ENCODE peak calls at places on chromosomes 6 and 20, in six cellular contexts. J, O, Q, N, W and T are unnamed samples.

GRCh38 chr20:18813483-18813882 is at the start of gene SCP2D1:
- DNase-seq in J (no peak), W (no peak), Q (no peak), O (no peak), N (no peak), T (no peak)

GRCh38 chr6:95489185-95489863 is 88.0 kb upstream of the MANEA start:
- DNase-seq in J (no peak), Q (no peak), O (no peak), W (no peak), N (no peak), T (no peak)

GRCh38 chr6:10451828-10452509 is 37.1 kb upstream of the TFAP2A start:
- DNase-seq in W (no peak), Q (no peak), O (no peak), J (no peak), N (peak), T (peak)

GRCh38 chr6:11810854-11811643 is 32.4 kb upstream of the ADTRP start:
- DNase-seq in J (no peak), N (no peak), Q (no peak), O (no peak), W (no peak), T (no peak)

GRCh38 chr6:65448806-65449397 is 258.1 kb downstream of the EYS start:
- DNase-seq in O (no peak), Q (no peak), N (no peak), W (no peak), J (no peak), T (no peak)

GRCh38 chr6:36716476-36717093 is 19.0 kb downstream of the RAB44 start:
- DNase-seq in W (no peak), J (no peak), N (no peak), O (no peak), Q (no peak), T (no peak)

GRCh38 chr20:39676857-39677351 is 714.8 kb downstream of the DHX35 start:
- DNase-seq in N (no peak), Q (no peak), O (no peak), J (no peak), W (no peak), T (peak)

GRCh38 chr20:967796-968742 is 34.0 kb downstream of the RSPO4 start:
- DNase-seq in W (no peak), J (peak), N (peak), Q (peak), O (peak), T (peak)

GRCh38 chr20:58719971-58720371 is 27.4 kb downstream of the NPEPL1 start:
- DNase-seq in O (no peak), Q (no peak), J (peak), N (no peak), W (no peak), T (peak)

GRCh38 chr6:139922236-139922635 is 547.8 kb upstream of the CITED2 start:
- DNase-seq in N (no peak), J (no peak), W (no peak), Q (no peak), O (no peak), T (no peak)

GRCh38 chr20:58102744-58103516 is 125.5 kb downstream of the ANKRD60 start:
- DNase-seq in W (no peak), J (no peak), Q (no peak), N (no peak), O (no peak), T (no peak)

GRCh38 chr6:15796844-15797243 is 134.0 kb upstream of the DTNBP1 start:
- DNase-seq in W (no peak), J (no peak), N (no peak), Q (no peak), O (no peak), T (no peak)

GRCh38 chr6:3421763-3422456 is 34.9 kb downstream of the SLC22A23 start:
- DNase-seq in O (peak), J (no peak), N (no peak), W (no peak), Q (no peak), T (no peak)

GRCh38 chr6:92688328-92688727 is 731.0 kb downstream of the EPHA7 start:
- DNase-seq in N (no peak), Q (no peak), W (no peak), J (no peak), O (no peak), T (no peak)

GRCh38 chr6:150392452-150393220 is 23.8 kb downstream of the IYD start:
- DNase-seq in W (no peak), J (no peak), Q (no peak), N (no peak), O (no peak), T (peak)

GRCh38 chr6:28211840-28212509 is 13.1 kb upstream of the ZSCAN9 start:
- DNase-seq in O (peak), Q (no peak), N (no peak), J (no peak), W (no peak), T (no peak)

GRCh38 chr6:75633045-75633444 is 31.4 kb downstream of the SENP6 start:
- DNase-seq in W (no peak), N (no peak), O (no peak), Q (no peak), J (no peak), T (no peak)

GRCh38 chr20:36439040-36439730 is 102.1 kb upstream of the MYL9 start:
- DNase-seq in W (peak), Q (peak), J (peak), N (peak), O (peak), T (peak)

GRCh38 chr6:75852721-75853120 is 103.7 kb downstream of the MYO6 start:
- DNase-seq in W (no peak), N (no peak), Q (no peak), J (no peak), O (no peak), T (no peak)

GRCh38 chr6:15715060-15715459 is 52.2 kb upstream of the DTNBP1 start:
- DNase-seq in Q (no peak), O (no peak), J (no peak), W (no peak), N (no peak), T (no peak)

GRCh38 chr6:77604476-77604875 is 48.4 kb upstream of the MEI4 start:
- DNase-seq in N (no peak), J (no peak), O (no peak), W (no peak), Q (no peak), T (no peak)

GRCh38 chr20:59173938-59174496 is 10.4 kb downstream of the ZNF831 start:
- DNase-seq in Q (no peak), J (no peak), N (no peak), O (no peak), W (no peak), T (no peak)

GRCh38 chr20:62618622-62619529 is 23.4 kb upstream of the SLCO4A1 start:
- DNase-seq in N (no peak), J (no peak), O (no peak), Q (no peak), W (no peak), T (no peak)

GRCh38 chr6:133740218-133740617 is 148.7 kb upstream of the TCF21 start:
- DNase-seq in Q (no peak), O (no peak), J (no peak), W (no peak), N (no peak), T (no peak)

GRCh38 chr20:50520222-50520877 is 10.2 kb downstream of the PTPN1 start:
- DNase-seq in Q (no peak), N (no peak), W (no peak), J (no peak), O (no peak), T (no peak)

GRCh38 chr6:132153221-132153896 is 202.2 kb upstream of the CCN2 start:
- DNase-seq in J (no peak), Q (no peak), W (no peak), N (no peak), O (no peak), T (peak)

GRCh38 chr6:28769626-28770402 is 154.0 kb downstream of the TRIM27 start:
- DNase-seq in Q (no peak), W (no peak), O (peak), J (no peak), N (no peak), T (peak)

GRCh38 chr6:6319947-6320811 is at the start of gene F13A1:
- DNase-seq in J (no peak), N (no peak), W (no peak), O (no peak), Q (no peak), T (no peak)
- TF ChIP-seq JUND in J (no peak), N (no peak), W (no peak), O (no peak), Q (no peak), T (no peak)

GRCh38 chr6:136192917-136193316 is 57.2 kb downstream of the MTFR2 start:
- DNase-seq in N (no peak), O (no peak), Q (no peak), W (no peak), J (no peak), T (no peak)
- TF ChIP-seq JUND in N (no peak), O (no peak), Q (no peak), W (no peak), J (no peak), T (no peak)

GRCh38 chr6:111663692-111664564 is 58.2 kb upstream of the TRAF3IP2 start:
- DNase-seq in W (peak), N (no peak), Q (no peak), J (peak), O (peak), T (no peak)

GRCh38 chr6:111662192-111662793 is 56.6 kb upstream of the TRAF3IP2 start:
- DNase-seq in Q (no peak), J (no peak), O (no peak), W (no peak), N (no peak), T (no peak)

GRCh38 chr6:111663232-111663631 is 57.6 kb upstream of the TRAF3IP2 start:
- DNase-seq in O (no peak), W (no peak), Q (no peak), J (peak), N (no peak), T (no peak)

GRCh38 chr6:111661541-111662041 is 55.9 kb upstream of the TRAF3IP2 start:
- DNase-seq in W (peak), O (no peak), J (no peak), Q (no peak), N (no peak), T (peak)

DNA sequence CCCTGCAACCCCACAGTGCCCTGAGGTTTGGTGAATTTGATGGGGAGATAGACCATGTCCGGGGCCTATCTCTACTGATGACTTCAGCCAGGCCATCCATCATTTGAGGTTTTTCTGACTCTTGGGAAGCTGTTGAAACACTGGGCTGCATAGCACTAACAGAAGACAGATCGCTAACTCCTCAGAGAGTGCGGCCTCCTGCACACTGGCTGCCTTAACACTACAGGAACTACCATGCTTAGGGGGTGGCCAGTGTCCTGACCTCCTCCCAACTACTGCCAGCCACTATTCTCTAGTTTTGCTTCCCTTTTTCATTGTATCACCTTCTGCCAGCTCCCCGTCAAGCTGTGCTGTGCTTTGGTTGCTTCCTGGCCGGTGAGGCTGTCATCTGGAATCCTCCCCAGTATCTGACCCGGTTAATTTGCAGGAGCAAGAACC is 57.1 kb upstream of the TRAF3IP2 start:
- DNase-seq in N (no peak), J (peak), O (no peak), Q (no peak), W (no peak), T (no peak)
- TF ChIP-seq JUND in N (no peak), J (no peak), O (no peak), Q (no peak), W (no peak), T (no peak)

DNA sequence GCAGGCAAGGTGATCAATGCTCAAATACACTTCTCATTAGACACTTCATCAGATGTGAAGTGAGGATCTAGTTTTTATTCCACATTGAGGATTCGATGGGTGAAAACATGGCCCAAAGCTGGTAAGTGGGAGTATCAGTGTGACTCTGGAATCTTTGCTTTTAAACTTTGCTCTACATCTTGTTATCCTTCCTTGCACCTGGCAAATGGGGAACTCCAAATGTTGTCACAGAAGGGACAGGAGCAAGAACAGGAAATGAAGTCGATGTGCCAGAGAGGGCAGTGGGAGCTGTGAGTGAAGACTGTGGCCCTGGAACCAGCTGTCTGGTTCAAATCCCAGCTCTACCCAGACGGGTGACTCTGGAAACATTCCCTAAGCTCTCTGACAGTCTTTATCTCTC is 86.6 kb upstream of the AGPAT4 start:
- DNase-seq in Q (no peak), O (no peak), N (no peak), J (no peak), W (no peak), T (no peak)
- TF ChIP-seq JUND in Q (no peak), O (no peak), N (no peak), J (no peak), W (no peak), T (no peak)

DNA sequence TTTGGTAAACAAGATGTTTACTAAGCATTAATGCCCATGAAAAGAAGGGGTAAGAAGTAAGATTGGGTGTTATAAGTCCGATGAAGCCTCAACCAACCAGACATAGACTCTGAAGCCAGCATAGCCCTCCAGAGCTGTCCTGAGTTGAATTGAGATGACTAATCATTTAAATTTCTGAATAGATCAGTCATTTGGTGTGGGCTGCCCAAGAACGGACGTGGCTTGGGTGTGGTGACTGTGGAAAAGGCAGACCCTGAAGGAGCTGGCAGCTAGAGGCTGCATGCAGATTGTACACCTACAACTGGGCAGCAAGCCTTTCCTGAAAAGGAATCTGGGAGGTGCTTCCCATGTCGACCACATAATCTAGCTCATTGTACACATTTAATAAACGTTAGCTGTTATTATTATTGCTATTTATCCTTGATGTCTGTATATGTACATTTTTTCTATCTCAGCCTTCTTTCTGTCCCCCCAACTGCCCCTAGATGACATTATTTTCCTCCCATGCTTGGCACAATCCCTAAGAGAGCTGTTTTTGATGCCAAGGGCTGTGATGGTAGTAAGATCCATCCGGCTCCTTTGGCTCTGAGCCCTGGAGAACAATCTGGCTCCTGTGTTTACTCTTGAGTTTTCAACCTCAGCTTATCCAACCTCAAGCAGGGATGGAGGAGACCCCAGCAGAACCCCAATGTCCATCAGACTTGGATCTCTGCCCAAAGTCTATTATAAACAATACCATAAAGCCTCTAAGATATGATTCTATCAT is 57.6 kb upstream of the JAG1 start:
- DNase-seq in J (no peak), O (no peak), W (no peak), N (no peak), Q (no peak), T (no peak)
- TF ChIP-seq JUND in J (peak), O (no peak), W (no peak), N (no peak), Q (no peak), T (no peak)

GRCh38 chr6:107820571-107821261 is 3.4 kb downstream of the SCML4 start:
- DNase-seq in O (no peak), J (peak), Q (no peak), N (no peak), W (no peak), T (no peak)

GRCh38 chr6:107819976-107820551 is 4.0 kb downstream of the SCML4 start:
- DNase-seq in Q (no peak), J (peak), N (no peak), O (no peak), W (no peak), T (peak)

GRCh38 chr6:107821591-107821990 is 2.5 kb downstream of the SCML4 start:
- DNase-seq in O (no peak), W (no peak), J (no peak), N (no peak), Q (no peak), T (no peak)

GRCh38 chr6:107823047-107823557 is 1.0 kb downstream of the SCML4 start:
- DNase-seq in N (no peak), Q (no peak), O (no peak), W (no peak), J (no peak), T (no peak)

DNA sequence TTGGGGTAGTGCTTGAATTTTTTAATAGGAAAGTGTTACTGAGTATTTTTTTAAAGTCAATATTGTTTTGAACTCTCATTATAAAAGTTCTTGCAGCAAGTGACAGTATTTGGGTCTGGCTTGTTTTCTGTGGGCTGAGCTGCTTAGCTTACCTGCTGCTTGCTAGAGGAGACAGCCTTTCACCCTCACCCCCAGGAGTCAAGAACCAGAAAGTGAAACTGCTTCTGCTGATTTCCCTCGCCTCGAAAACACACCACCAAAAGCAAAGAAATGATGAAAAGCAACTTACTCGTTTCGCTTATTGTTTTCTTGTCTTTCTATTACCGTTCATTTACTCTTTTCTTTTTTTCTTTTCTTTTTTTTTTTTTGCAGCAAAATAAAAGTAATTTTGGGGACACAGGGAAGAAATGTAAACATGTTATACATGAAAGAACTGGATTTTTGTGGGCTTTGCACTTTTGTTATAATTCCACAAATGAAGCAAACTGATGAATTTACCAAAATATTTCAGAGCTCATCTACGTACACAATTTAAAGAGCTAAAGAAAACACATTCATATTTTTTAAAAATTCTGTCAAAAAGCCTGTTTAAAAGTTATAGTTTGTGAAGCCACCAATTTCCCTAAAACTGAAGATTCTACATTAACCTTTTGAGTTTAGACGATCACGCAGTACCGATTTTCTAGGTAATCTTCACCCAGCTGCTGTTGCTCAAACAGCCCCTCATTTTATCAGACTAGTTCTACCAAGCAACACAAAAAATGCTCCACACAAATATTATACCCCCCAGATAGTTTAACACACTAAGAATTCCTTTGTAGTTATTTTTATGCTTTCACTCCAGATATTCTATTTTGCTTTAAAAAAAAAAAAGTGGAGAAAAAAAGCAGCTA is 1.7 kb downstream of the SCML4 start:
- DNase-seq in Q (no peak), W (no peak), O (no peak), N (no peak), J (no peak), T (no peak)
- TF ChIP-seq JUND in Q (no peak), W (no peak), O (no peak), N (no peak), J (no peak), T (no peak)

DNA sequence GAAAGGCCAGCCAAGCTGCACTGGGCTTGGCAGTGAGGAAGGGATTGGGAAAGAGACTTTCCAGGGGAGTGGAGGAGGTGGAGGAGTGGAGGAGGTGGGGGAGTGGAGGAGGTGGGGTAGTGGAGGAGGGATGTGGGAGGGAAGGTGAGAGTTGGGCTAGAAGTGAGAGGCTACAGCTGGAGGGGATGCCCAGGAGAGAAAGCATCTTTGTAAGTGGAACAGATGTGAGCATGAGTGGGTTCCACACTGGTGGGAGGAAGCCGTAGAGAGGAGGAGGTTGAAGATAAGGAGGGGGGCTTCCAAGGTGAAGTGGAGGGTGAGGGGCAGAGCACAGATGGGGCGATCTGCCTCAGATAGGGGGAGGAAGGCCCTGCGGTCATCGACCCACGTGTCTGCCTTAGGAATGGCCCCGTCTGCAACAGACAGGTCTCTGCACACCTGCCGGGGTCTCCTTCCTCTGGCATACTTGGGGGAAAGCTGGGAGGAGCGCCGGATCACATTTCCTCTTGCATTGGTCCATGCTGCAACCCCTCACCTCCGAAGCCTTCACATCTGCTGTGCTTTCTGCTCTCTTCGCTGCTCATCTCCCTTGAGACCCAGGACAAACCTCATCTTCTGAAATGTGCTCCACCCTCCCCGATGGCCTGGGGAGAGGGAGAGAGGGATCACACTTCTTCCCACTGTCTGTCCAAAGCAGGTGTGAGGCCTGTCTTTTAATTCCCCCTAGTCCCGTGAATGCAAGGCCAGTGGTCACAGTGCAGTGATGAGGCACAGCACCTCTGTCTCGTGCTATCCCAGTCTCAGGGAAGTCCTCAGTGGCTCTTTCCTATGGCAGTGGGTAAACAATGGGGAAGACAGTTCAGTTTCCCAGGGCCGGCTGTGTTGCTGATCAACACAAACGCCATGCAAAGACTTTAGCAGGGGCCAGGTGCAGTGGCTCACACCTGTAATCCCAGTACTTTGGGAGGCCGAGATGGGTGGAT is 48.6 kb upstream of the SNX9 start:
- DNase-seq in N (no peak), O (peak), W (no peak), J (peak), Q (no peak), T (peak)
- TF ChIP-seq JUND in N (no peak), O (no peak), W (no peak), J (no peak), Q (no peak), T (no peak)